ENCODE peak calls at places on chromosomes 12 and 14, in seven cellular contexts. One of them, this sample, is unnamed.

GRCh38 chr14:75928587-75929230 is 53.1 kb downstream of the TGFB3 start:
- DNase-seq in heart left ventricle: no peak
- DNase-seq in lower leg skin: no peak
- DNase-seq in IMR-90: peak; percentile 8
- DNase-seq in Panc1: no peak
- DNase-seq in tibial nerve: no peak
- DNase-seq in fibroblast of the aortic adventitia: peak; percentile 28
- DNase-seq in this sample: peak; percentile 55

GRCh38 chr12:124422142-124422569 is 127.3 kb downstream of the RFLNA start:
- DNase-seq in heart left ventricle: no peak
- DNase-seq in lower leg skin: peak; percentile 50
- DNase-seq in IMR-90: no peak
- DNase-seq in Panc1: no peak
- DNase-seq in tibial nerve: no peak
- DNase-seq in fibroblast of the aortic adventitia: peak; percentile 23
- DNase-seq in this sample: no peak

GRCh38 chr12:27618836-27619235 is 77.4 kb upstream of the REP15 start:
- DNase-seq in heart left ventricle: no peak
- DNase-seq in lower leg skin: no peak
- DNase-seq in IMR-90: peak; percentile 12
- DNase-seq in Panc1: no peak
- DNase-seq in tibial nerve: no peak
- DNase-seq in fibroblast of the aortic adventitia: peak; percentile 80
- DNase-seq in this sample: peak; percentile 33

GRCh38 chr12:6267007-6267721 is 43.3 kb upstream of the PLEKHG6 start:
- DNase-seq in heart left ventricle: no peak
- DNase-seq in lower leg skin: no peak
- DNase-seq in IMR-90: peak; percentile 75
- DNase-seq in Panc1: no peak
- DNase-seq in tibial nerve: no peak
- DNase-seq in fibroblast of the aortic adventitia: no peak
- DNase-seq in this sample: no peak

GRCh38 chr12:131795688-131796410 is 32.3 kb upstream of the MMP17 start:
- DNase-seq in heart left ventricle: no peak
- DNase-seq in lower leg skin: no peak
- DNase-seq in IMR-90: no peak
- DNase-seq in Panc1: no peak
- DNase-seq in tibial nerve: no peak
- DNase-seq in fibroblast of the aortic adventitia: no peak
- DNase-seq in this sample: no peak

GRCh38 chr12:62618948-62619347 is 152.3 kb downstream of the MON2 start:
- DNase-seq in heart left ventricle: no peak
- DNase-seq in lower leg skin: no peak
- DNase-seq in IMR-90: no peak
- DNase-seq in Panc1: no peak
- DNase-seq in tibial nerve: no peak
- DNase-seq in fibroblast of the aortic adventitia: no peak
- DNase-seq in this sample: no peak

GRCh38 chr12:112344220-112344619 is 38.0 kb downstream of the HECTD4 start:
- DNase-seq in heart left ventricle: no peak
- DNase-seq in lower leg skin: no peak
- DNase-seq in IMR-90: no peak
- DNase-seq in Panc1: no peak
- DNase-seq in tibial nerve: no peak
- DNase-seq in fibroblast of the aortic adventitia: no peak
- DNase-seq in this sample: no peak

GRCh38 chr12:132524405-132524804 is 34.5 kb downstream of the FBRSL1 start:
- DNase-seq in heart left ventricle: no peak
- DNase-seq in lower leg skin: peak; percentile 56
- DNase-seq in IMR-90: peak; percentile 43
- DNase-seq in Panc1: peak; percentile 22
- DNase-seq in tibial nerve: no peak
- DNase-seq in fibroblast of the aortic adventitia: peak; percentile 78
- DNase-seq in this sample: peak; percentile 3

GRCh38 chr14:95360828-95361227 is 41.1 kb upstream of the CLMN start:
- DNase-seq in heart left ventricle: no peak
- DNase-seq in lower leg skin: no peak
- DNase-seq in IMR-90: no peak
- DNase-seq in Panc1: no peak
- DNase-seq in tibial nerve: no peak
- DNase-seq in fibroblast of the aortic adventitia: no peak
- DNase-seq in this sample: no peak

GRCh38 chr12:106113042-106113441 is 25.7 kb downstream of the NUAK1 start:
- DNase-seq in heart left ventricle: no peak
- DNase-seq in lower leg skin: no peak
- DNase-seq in IMR-90: peak; percentile 68
- DNase-seq in Panc1: no peak
- DNase-seq in tibial nerve: no peak
- DNase-seq in fibroblast of the aortic adventitia: peak; percentile 30
- DNase-seq in this sample: peak; percentile 75

GRCh38 chr12:122076743-122077495 is 1.6 kb upstream of the MLXIP start:
- DNase-seq in heart left ventricle: no peak
- DNase-seq in lower leg skin: no peak
- DNase-seq in IMR-90: no peak
- DNase-seq in Panc1: no peak
- DNase-seq in tibial nerve: no peak
- DNase-seq in fibroblast of the aortic adventitia: no peak
- DNase-seq in this sample: no peak

GRCh38 chr14:49895480-49895879 is 2.6 kb downstream of the ARF6 start:
- DNase-seq in heart left ventricle: no peak
- DNase-seq in lower leg skin: no peak
- DNase-seq in IMR-90: no peak
- DNase-seq in Panc1: no peak
- DNase-seq in tibial nerve: no peak
- DNase-seq in fibroblast of the aortic adventitia: no peak
- DNase-seq in this sample: no peak

GRCh38 chr14:104112609-104113571 is 25.5 kb upstream of the KIF26A start:
- DNase-seq in heart left ventricle: no peak
- DNase-seq in lower leg skin: no peak
- DNase-seq in IMR-90: no peak
- DNase-seq in Panc1: no peak
- DNase-seq in tibial nerve: no peak
- DNase-seq in fibroblast of the aortic adventitia: no peak
- DNase-seq in this sample: no peak

GRCh38 chr12:71799105-71799504 is 40.5 kb upstream of the TBC1D15 start:
- DNase-seq in heart left ventricle: no peak
- DNase-seq in lower leg skin: no peak
- DNase-seq in IMR-90: peak; percentile 59
- DNase-seq in Panc1: no peak
- DNase-seq in tibial nerve: no peak
- DNase-seq in fibroblast of the aortic adventitia: peak; percentile 28
- DNase-seq in this sample: peak; percentile 12

GRCh38 chr14:104561661-104562495 is 17.7 kb upstream of the C14orf180 start:
- DNase-seq in heart left ventricle: no peak
- DNase-seq in lower leg skin: no peak
- DNase-seq in IMR-90: no peak
- DNase-seq in Panc1: no peak
- DNase-seq in tibial nerve: no peak
- DNase-seq in fibroblast of the aortic adventitia: no peak
- DNase-seq in this sample: no peak

GRCh38 chr12:6367065-6367968 is 8.0 kb downstream of the SCNN1A start:
- DNase-seq in heart left ventricle: no peak
- DNase-seq in lower leg skin: no peak
- DNase-seq in IMR-90: peak; percentile 28
- DNase-seq in Panc1: no peak
- DNase-seq in tibial nerve: no peak
- DNase-seq in fibroblast of the aortic adventitia: peak; percentile 52
- DNase-seq in this sample: peak; percentile 69

GRCh38 chr12:16300706-16301105 is 23.2 kb upstream of the SLC15A5 start:
- DNase-seq in heart left ventricle: peak; percentile 27
- DNase-seq in lower leg skin: peak; percentile 14
- DNase-seq in IMR-90: no peak
- DNase-seq in Panc1: no peak
- DNase-seq in tibial nerve: peak; percentile 50
- DNase-seq in fibroblast of the aortic adventitia: peak; percentile 81
- DNase-seq in this sample: no peak

GRCh38 chr14:54175298-54175942 is 218.8 kb upstream of the BMP4 start:
- DNase-seq in heart left ventricle: peak; percentile 61
- DNase-seq in lower leg skin: peak; percentile 68
- DNase-seq in IMR-90: peak; percentile 73
- DNase-seq in Panc1: peak; percentile 20
- DNase-seq in tibial nerve: peak; percentile 86
- DNase-seq in fibroblast of the aortic adventitia: peak; percentile 85
- DNase-seq in this sample: peak; percentile 88

GRCh38 chr14:60753264-60754126 is 18.9 kb downstream of the MNAT1 start:
- DNase-seq in heart left ventricle: no peak
- DNase-seq in lower leg skin: no peak
- DNase-seq in IMR-90: peak; percentile 40
- DNase-seq in Panc1: no peak
- DNase-seq in tibial nerve: no peak
- DNase-seq in fibroblast of the aortic adventitia: no peak
- DNase-seq in this sample: no peak

GRCh38 chr12:72368719-72369505 is 96.7 kb downstream of the TRHDE start:
- DNase-seq in heart left ventricle: no peak
- DNase-seq in lower leg skin: no peak
- DNase-seq in IMR-90: peak; percentile 20
- DNase-seq in Panc1: no peak
- DNase-seq in tibial nerve: no peak
- DNase-seq in fibroblast of the aortic adventitia: no peak
- DNase-seq in this sample: no peak

GRCh38 chr12:47210776-47211175 is 131.0 kb upstream of the AMIGO2 start:
- DNase-seq in heart left ventricle: no peak
- DNase-seq in lower leg skin: no peak
- DNase-seq in IMR-90: no peak
- DNase-seq in Panc1: no peak
- DNase-seq in tibial nerve: no peak
- DNase-seq in fibroblast of the aortic adventitia: no peak
- DNase-seq in this sample: no peak

GRCh38 chr12:75951399-75952228 is 80.0 kb downstream of the PHLDA1 start:
- DNase-seq in heart left ventricle: no peak
- DNase-seq in lower leg skin: no peak
- DNase-seq in IMR-90: no peak
- DNase-seq in Panc1: no peak
- DNase-seq in tibial nerve: no peak
- DNase-seq in fibroblast of the aortic adventitia: peak; percentile 46
- DNase-seq in this sample: peak; percentile 48

DNA sequence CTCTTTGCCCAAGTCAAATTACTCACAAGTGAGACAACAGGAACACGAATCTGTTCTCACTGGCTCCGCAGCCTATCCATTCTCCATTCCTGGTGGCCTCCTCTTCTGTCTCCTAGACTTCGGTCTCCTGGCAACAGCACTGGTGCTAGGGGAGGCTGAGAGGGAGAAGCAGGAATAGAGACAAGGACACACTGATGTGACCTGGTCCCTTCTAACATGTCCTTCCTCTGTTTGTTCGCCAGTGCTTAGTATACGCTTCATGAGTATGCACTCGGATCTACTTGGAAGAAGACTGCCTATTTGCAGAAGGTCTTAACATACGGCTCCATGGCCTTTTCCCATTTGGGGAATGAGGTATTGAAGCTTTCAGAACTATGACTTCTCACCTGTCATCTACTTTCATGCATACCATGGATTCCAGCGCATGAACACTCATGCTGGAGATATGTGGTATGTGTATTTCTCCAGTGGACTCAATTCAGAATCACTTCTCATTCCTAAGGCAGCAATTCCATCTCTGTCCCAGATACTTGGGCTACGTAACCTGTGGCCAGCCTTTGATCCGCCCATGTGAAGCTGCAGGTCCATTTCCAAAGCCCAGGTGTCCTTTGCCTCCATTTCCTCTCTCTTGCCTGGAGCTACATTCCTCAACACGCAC is 33.9 kb downstream of the BHLHE41 start:
- DNase-seq in heart left ventricle: no peak
- DNase-seq in lower leg skin: no peak
- DNase-seq in IMR-90: peak; percentile 12
- DNase-seq in Panc1: no peak
- DNase-seq in tibial nerve: no peak
- DNase-seq in fibroblast of the aortic adventitia: peak; percentile 30
- DNase-seq in this sample: no peak
- TF ChIP-seq CTCF in heart left ventricle: no peak
- TF ChIP-seq CTCF in lower leg skin: no peak
- TF ChIP-seq CTCF in IMR-90: no peak
- TF ChIP-seq CTCF in Panc1: no peak
- TF ChIP-seq CTCF in tibial nerve: no peak
- TF ChIP-seq CTCF in fibroblast of the aortic adventitia: no peak
- TF ChIP-seq CTCF in this sample: no peak

DNA sequence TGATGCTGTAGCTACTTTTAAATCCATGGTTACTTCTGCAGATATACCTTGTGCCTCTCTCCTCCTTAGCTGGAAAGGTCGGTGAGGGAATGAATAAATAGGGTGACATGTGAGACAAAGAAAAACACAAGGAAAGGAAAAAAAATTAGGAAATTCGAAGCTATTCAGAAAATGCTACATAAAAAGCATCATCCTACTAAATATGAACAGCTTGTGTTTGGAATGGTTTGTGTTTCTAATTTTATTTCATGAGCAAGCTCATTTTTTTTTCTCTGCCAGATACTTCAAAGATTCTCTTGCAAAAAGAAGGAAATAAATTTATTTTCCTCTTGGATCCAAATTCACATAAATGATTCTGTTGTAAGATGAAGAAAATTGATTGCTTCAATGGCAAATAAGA is 186.3 kb upstream of the NUDT4 start:
- DNase-seq in heart left ventricle: no peak
- DNase-seq in lower leg skin: no peak
- DNase-seq in IMR-90: no peak
- DNase-seq in Panc1: no peak
- DNase-seq in tibial nerve: no peak
- DNase-seq in fibroblast of the aortic adventitia: no peak
- DNase-seq in this sample: no peak
- H3K4me3 ChIP-seq in heart left ventricle: no peak overlapping the region
- H3K4me3 ChIP-seq in lower leg skin: no peak overlapping the region
- H3K4me3 ChIP-seq in IMR-90: no peak overlapping the region
- H3K4me3 ChIP-seq in Panc1: no peak overlapping the region
- H3K4me3 ChIP-seq in tibial nerve: no peak overlapping the region
- H3K4me3 ChIP-seq in fibroblast of the aortic adventitia: peak overlapping the region; percentile 11
- H3K4me3 ChIP-seq in this sample: no peak overlapping the region

GRCh38 chr12:79935021-79935623 is at the start of gene PPP1R12A:
- DNase-seq in heart left ventricle: peak; percentile 98
- DNase-seq in lower leg skin: peak; percentile 94
- DNase-seq in IMR-90: peak; percentile 97
- DNase-seq in Panc1: peak; percentile 74
- DNase-seq in tibial nerve: peak; percentile 93
- DNase-seq in fibroblast of the aortic adventitia: peak; percentile 96
- DNase-seq in this sample: peak; percentile 98
- TF ChIP-seq CTCF in heart left ventricle: peak; percentile 10
- TF ChIP-seq CTCF in lower leg skin: no peak
- TF ChIP-seq CTCF in IMR-90: no peak
- TF ChIP-seq CTCF in Panc1: no peak
- TF ChIP-seq CTCF in tibial nerve: peak; percentile 52
- TF ChIP-seq CTCF in fibroblast of the aortic adventitia: peak; percentile 28
- TF ChIP-seq CTCF in this sample: no peak

DNA sequence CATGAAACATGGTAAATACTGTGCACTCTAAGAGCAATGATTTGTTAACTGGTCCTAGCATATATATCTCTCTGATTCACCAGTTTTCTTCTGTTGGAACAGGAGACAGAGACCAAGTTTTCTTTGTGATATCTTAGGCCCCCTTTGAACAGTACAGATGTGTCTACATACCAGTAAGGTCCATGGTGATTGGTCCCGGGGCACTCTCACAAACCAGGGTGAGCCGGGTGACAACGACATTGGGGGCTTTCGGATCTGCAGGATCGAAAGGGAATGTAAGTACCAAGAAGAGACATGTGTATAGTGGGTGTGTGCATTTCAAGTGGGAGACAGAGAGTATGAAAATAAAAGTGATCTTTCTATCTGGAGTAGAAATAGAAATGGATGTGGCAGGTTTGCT is 11.3 kb upstream of the ERP27 start:
- DNase-seq in heart left ventricle: no peak
- DNase-seq in lower leg skin: no peak
- DNase-seq in IMR-90: no peak
- DNase-seq in Panc1: no peak
- DNase-seq in tibial nerve: no peak
- DNase-seq in fibroblast of the aortic adventitia: no peak
- DNase-seq in this sample: no peak
- H3K4me3 ChIP-seq in heart left ventricle: no peak overlapping the region
- H3K4me3 ChIP-seq in lower leg skin: no peak overlapping the region
- H3K4me3 ChIP-seq in IMR-90: no peak overlapping the region
- H3K4me3 ChIP-seq in Panc1: no peak overlapping the region
- H3K4me3 ChIP-seq in tibial nerve: no peak overlapping the region
- H3K4me3 ChIP-seq in fibroblast of the aortic adventitia: no peak overlapping the region
- H3K4me3 ChIP-seq in this sample: no peak overlapping the region

GRCh38 chr14:88750413-88750812 is 42.3 kb downstream of the EML5 start:
- DNase-seq in heart left ventricle: no peak
- DNase-seq in lower leg skin: no peak
- DNase-seq in IMR-90: no peak
- DNase-seq in Panc1: no peak
- DNase-seq in tibial nerve: no peak
- DNase-seq in fibroblast of the aortic adventitia: no peak
- DNase-seq in this sample: no peak
- TF ChIP-seq CTCF in heart left ventricle: no peak
- TF ChIP-seq CTCF in lower leg skin: no peak
- TF ChIP-seq CTCF in IMR-90: no peak
- TF ChIP-seq CTCF in Panc1: no peak
- TF ChIP-seq CTCF in tibial nerve: no peak
- TF ChIP-seq CTCF in fibroblast of the aortic adventitia: no peak
- TF ChIP-seq CTCF in this sample: no peak